ENCODE peak calls at places on chromosome 15, in five cellular contexts. F, C, J, B and O are unnamed samples.

GRCh38 chr15:43939070-43939469 is 112.3 kb downstream of the WDR76 start:
- DNase-seq in F (peak), C (no peak), J (peak), B (no peak), O (no peak)

GRCh38 chr15:76996526-76997401 is 1.8 kb downstream of the PSTPIP1 start:
- DNase-seq in F (peak), C (no peak), J (no peak), B (peak), O (no peak)

GRCh38 chr15:97868964-97869363 is 91.5 kb upstream of the ARRDC4 start:
- DNase-seq in F (no peak), C (no peak), J (no peak), B (no peak), O (no peak)

GRCh38 chr15:64163662-64164362 is 990 bp upstream of the PPIB start:
- DNase-seq in F (no peak), C (no peak), J (peak), B (no peak), O (no peak)

GRCh38 chr15:22948056-22948455 is 32.1 kb downstream of the CYFIP1 start:
- DNase-seq in F (no peak), C (no peak), J (no peak), B (no peak), O (no peak)

GRCh38 chr15:73599934-73600333 is 33.3 kb downstream of the NPTN start:
- DNase-seq in F (peak), C (no peak), J (no peak), B (no peak), O (peak)

GRCh38 chr15:84605225-84605882 is 4.5 kb downstream of the ZSCAN2 start:
- DNase-seq in F (no peak), C (no peak), J (no peak), B (no peak), O (no peak)

GRCh38 chr15:40969363-40969762 is 16.1 kb downstream of the CHAC1 start:
- DNase-seq in F (no peak), C (no peak), J (no peak), B (no peak), O (no peak)

GRCh38 chr15:92059036-92059970 is 205.8 kb downstream of the SLCO3A1 start:
- DNase-seq in F (no peak), C (no peak), J (no peak), B (no peak), O (no peak)

GRCh38 chr15:35305906-35306305 is 220.8 kb upstream of the NANOGP8 start:
- DNase-seq in F (peak), C (no peak), J (no peak), B (no peak), O (peak)

GRCh38 chr15:67523337-67523736 is 2.4 kb downstream of the C15orf61 start:
- DNase-seq in F (no peak), C (no peak), J (no peak), B (no peak), O (no peak)

GRCh38 chr15:80418892-80419537 is 14.8 kb downstream of the ARNT2 start:
- DNase-seq in F (peak), C (no peak), J (peak), B (no peak), O (peak)

GRCh38 chr15:71013446-71013845 is 101.8 kb upstream of the THSD4 start:
- DNase-seq in F (peak), C (no peak), J (no peak), B (no peak), O (no peak)

GRCh38 chr15:91329914-91330313 is 229.9 kb downstream of the SV2B start:
- DNase-seq in F (no peak), C (no peak), J (no peak), B (no peak), O (no peak)

GRCh38 chr15:88998980-88999713 is 86.0 kb upstream of the MFGE8 start:
- DNase-seq in F (no peak), C (no peak), J (peak), B (no peak), O (no peak)

GRCh38 chr15:78398076-78398825 is 39.8 kb upstream of the IREB2 start:
- DNase-seq in F (no peak), C (no peak), J (no peak), B (no peak), O (no peak)

GRCh38 chr15:60038111-60038521 is 34.0 kb downstream of the FOXB1 start:
- DNase-seq in F (no peak), C (no peak), J (peak), B (no peak), O (peak)

GRCh38 chr15:41115088-41115651 is 910 bp downstream of the INO80 start:
- DNase-seq in F (peak), C (no peak), J (peak), B (no peak), O (no peak)

GRCh38 chr15:63915888-63916731 is 82.4 kb upstream of the HERC1 start:
- DNase-seq in F (peak), C (no peak), J (peak), B (no peak), O (peak)

GRCh38 chr15:98177950-98178848 is 217.7 kb downstream of the ARRDC4 start:
- DNase-seq in F (peak), C (no peak), J (peak), B (no peak), O (peak)

GRCh38 chr15:99467861-99468460 is 97.8 kb upstream of the MEF2A start:
- DNase-seq in F (peak), C (no peak), J (no peak), B (no peak), O (peak)

GRCh38 chr15:93235926-93236781 is 147.1 kb upstream of the RGMA start:
- DNase-seq in F (no peak), C (no peak), J (no peak), B (peak), O (no peak)

GRCh38 chr15:35211240-35211952 is 126.3 kb upstream of the NANOGP8 start:
- DNase-seq in F (no peak), C (no peak), J (no peak), B (no peak), O (no peak)

GRCh38 chr15:42891569-42891968 is 29.0 kb downstream of the TTBK2 start:
- DNase-seq in F (peak), C (no peak), J (no peak), B (no peak), O (no peak)

GRCh38 chr15:88847144-88847543 is 43.9 kb downstream of the ACAN start:
- DNase-seq in F (no peak), C (no peak), J (no peak), B (no peak), O (no peak)

GRCh38 chr15:72077950-72078349 is 40.0 kb downstream of the MYO9A start:
- DNase-seq in F (no peak), C (no peak), J (no peak), B (no peak), O (no peak)

GRCh38 chr15:79641841-79642240 is 209.7 kb downstream of the MINAR1 start:
- DNase-seq in F (no peak), C (no peak), J (no peak), B (no peak), O (no peak)

GRCh38 chr15:74545776-74546656 is 5.0 kb downstream of the ARID3B start:
- DNase-seq in F (peak), C (peak), J (peak), B (peak), O (peak)